ENCODE peak calls at places on chromosomes 7 and 10, in five cellular contexts. X is naive thymus-derived CD4-positive, alpha-beta T cell; G is mesendoderm; O is cardiac muscle cell; F is psoas muscle. L is an unnamed sample.

GRCh38 chr7:16526742-16527540 is at the start of gene LRRC72:
- DNase-seq in X (no peak), G (no peak), O (no peak), F (no peak), L (no peak)

GRCh38 chr10:7551891-7552731 is 114.7 kb downstream of the ITIH5 start:
- DNase-seq in X (no peak), G (peak), O (no peak), F (no peak), L (no peak)

GRCh38 chr7:55533050-55533728 is 39.1 kb downstream of the VOPP1 start:
- DNase-seq in X (peak), G (no peak), O (no peak), F (no peak), L (peak)

GRCh38 chr10:116620423-116621400 is at the start of gene PNLIPRP2:
- DNase-seq in X (no peak), G (no peak), O (no peak), F (no peak), L (no peak)

GRCh38 chr10:99579971-99580370 is 40.3 kb downstream of the SLC25A28 start:
- DNase-seq in X (no peak), G (no peak), O (no peak), F (no peak), L (no peak)

GRCh38 chr7:89966100-89966499 is 188.2 kb upstream of the STEAP1 start:
- DNase-seq in X (no peak), G (no peak), O (no peak), F (no peak), L (no peak)

GRCh38 chr10:62162261-62162660 is 106.4 kb downstream of the RTKN2 start:
- DNase-seq in X (no peak), G (peak), O (no peak), F (no peak), L (no peak)

GRCh38 chr10:32393942-32394341 is 47.0 kb upstream of the EPC1 start:
- DNase-seq in X (no peak), G (no peak), O (no peak), F (no peak), L (no peak)

GRCh38 chr7:54811925-54812264 is 52.9 kb upstream of the SEC61G start:
- DNase-seq in X (no peak), G (no peak), O (peak), F (no peak), L (no peak)

GRCh38 chr10:116756277-116756676 is 13.9 kb upstream of the HSPA12A start:
- DNase-seq in X (no peak), G (no peak), O (peak), F (no peak), L (no peak)

GRCh38 chr10:12196531-12197211 is 683 bp downstream of the CDC123 start:
- DNase-seq in X (no peak), G (no peak), O (no peak), F (no peak), L (no peak)

GRCh38 chr7:69012149-69012548 is 586.1 kb upstream of the AUTS2 start:
- DNase-seq in X (no peak), G (no peak), O (no peak), F (no peak), L (no peak)

GRCh38 chr10:7412482-7413251 is 1.8 kb upstream of the SFMBT2 start:
- DNase-seq in X (peak), G (peak), O (no peak), F (peak), L (no peak)

GRCh38 chr10:11547111-11547625 is 64.3 kb downstream of the USP6NL start:
- DNase-seq in X (no peak), G (no peak), O (peak), F (no peak), L (no peak)

GRCh38 chr7:727104-727805 is at the start of gene PRKAR1B:
- DNase-seq in X (no peak), G (no peak), O (no peak), F (no peak), L (peak)

GRCh38 chr7:100632951-100633717 is 8.2 kb downstream of the TFR2 start:
- DNase-seq in X (peak), G (peak), O (peak), F (peak), L (no peak)

DNA sequence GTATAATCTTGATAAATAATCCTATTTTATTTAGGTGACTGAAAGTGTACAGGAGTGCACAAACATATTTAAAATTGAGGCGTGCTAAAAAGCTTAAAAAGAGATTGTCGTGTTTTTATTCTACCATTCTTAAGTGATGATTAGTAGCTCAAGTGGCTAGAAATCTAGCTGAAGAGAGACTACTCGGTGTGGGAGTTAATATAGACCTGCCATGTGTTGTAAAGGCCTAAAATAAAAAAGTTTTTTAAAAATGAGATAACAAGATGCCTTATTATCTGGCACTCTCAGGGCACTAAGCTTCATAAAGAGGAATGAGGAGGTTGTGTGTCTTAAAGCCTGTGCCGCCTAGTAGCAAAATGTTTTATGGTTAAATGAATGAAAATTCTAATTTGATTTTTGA is 1.7 kb downstream of the CAPZA2 start:
- DNase-seq in X (no peak), G (no peak), O (no peak), F (no peak), L (no peak)
- H3K4me3 ChIP-seq in X (peak), G (no peak), O (peak), F (peak), L (peak)

GRCh38 chr10:114825513-114826253 is 4.1 kb downstream of the FHIP2A start:
- DNase-seq in X (no peak), G (no peak), O (peak), F (no peak), L (no peak)
- H3K4me3 ChIP-seq in X (no peak), G (no peak), O (no peak), F (peak), L (no peak)

GRCh38 chr7:155454183-155455112 is 3.5 kb upstream of the EN2 start:
- DNase-seq in X (no peak), G (peak), O (no peak), F (no peak), L (no peak)

GRCh38 chr7:155451522-155452239 is 6.2 kb upstream of the EN2 start:
- DNase-seq in X (no peak), G (peak), O (no peak), F (no peak), L (no peak)

GRCh38 chr7:155452505-155453295 is 5.2 kb upstream of the EN2 start:
- DNase-seq in X (no peak), G (no peak), O (no peak), F (no peak), L (no peak)

GRCh38 chr7:155455132-155455693 is 2.7 kb upstream of the EN2 start:
- DNase-seq in X (no peak), G (no peak), O (no peak), F (no peak), L (no peak)

DNA sequence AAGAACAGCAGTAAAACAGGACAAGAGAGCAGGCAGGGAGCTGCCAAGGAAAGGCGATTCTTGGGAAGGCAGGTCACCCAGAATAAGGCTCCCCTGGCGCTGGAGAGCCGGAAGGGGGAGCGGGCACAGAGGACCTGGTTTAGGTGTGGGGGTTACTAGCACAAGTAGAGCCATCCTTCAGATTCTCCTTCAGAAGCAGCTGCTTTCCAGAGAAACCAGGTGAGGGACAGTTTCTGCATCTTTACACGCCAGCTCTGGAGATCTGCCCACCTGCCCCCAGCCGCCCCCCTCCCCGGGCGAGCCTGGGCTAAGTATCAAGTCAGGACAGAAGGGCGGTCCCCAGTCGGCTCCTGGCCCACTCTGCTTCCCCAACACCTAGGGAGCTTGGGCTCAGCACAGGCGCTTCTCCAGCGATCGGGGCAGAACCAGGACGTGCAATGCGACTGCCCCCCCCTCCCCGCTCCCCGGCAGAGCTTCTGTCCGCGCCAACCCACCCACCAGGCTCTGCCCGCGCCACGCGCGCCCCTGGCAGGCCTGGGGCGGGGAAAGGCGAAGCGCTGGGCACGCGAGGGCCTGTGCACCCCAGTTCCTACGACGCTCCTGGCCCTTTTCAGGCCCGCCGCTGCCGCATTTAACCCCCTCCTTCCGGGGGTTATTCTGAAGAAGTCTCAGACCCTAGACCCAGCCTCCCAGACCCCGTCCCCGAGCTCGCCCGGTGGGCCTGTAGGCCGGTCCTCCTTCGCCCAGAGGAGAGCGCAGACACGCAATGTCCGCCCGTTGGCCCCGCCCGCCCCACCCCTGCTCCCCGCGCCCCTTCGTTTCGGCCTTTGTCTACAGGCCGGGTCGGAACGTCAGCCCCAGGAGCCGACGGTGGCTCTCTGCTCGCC is 4.4 kb upstream of the EN2 start:
- DNase-seq in X (no peak), G (no peak), O (no peak), F (no peak), L (no peak)
- H3K4me3 ChIP-seq in X (no peak), G (no peak), O (peak), F (peak), L (no peak)

DNA sequence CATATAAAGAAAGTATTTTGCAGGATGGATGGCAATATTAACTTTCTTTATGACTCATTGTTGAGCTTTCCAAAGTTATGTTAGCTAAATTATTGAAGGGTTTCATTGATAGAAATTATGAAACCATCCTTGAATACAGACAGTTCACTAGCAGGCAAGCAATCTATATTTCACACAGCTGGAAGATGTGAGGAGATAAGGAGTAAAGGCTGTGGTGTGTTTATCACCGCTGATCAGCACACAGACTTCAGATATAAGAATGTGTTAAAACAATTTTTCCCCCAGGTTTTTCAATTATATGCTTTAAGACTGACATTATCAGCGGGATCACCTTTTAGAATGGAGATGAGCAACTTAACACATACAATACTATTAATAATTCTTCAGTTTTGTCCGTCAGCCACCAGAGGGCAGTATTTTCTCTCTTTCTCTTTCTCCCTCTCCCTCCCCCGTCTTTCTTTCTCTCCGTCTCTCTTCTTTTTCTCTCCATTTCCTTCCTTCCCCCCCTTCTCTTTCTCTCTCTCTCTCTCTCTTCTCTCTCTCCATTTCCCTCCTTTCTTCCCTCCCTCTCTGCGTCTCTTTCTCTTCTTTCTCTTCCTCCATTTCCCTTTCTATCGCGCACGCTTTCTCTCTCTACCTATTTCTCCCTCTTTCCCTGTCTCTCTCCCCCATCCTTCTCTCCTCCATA is 62.9 kb upstream of the FAM171A1 start:
- DNase-seq in X (peak), G (peak), O (peak), F (no peak), L (peak)
- H3K4me3 ChIP-seq in X (peak), G (no peak), O (peak), F (peak), L (no peak)

DNA sequence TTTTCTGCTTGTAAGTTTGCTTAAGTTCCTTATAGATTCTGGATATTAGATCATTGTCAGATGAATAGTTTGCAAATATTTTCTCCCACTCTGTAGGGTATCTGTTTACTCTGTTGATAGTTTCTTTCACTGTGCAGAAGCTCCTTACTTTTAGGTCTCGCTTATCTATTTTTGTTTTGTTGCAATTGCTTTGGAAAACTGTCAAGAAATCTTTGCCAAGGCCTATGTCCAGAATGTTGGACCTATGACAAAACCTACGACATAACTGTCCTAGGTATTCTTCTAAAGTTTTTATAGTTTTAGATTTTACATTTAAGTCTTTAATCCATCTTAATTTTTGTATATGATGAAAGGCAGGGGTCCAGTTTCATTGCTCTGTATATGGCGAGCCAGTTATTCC is 27.4 kb downstream of the COA1 start:
- DNase-seq in X (no peak), G (no peak), O (no peak), F (no peak), L (no peak)
- H3K4me3 ChIP-seq in X (no peak), G (no peak), O (no peak), F (no peak), L (no peak)

GRCh38 chr10:133237241-133238065 is at the start of gene VENTX:
- DNase-seq in X (no peak), G (peak), O (no peak), F (no peak), L (no peak)

GRCh38 chr10:133236411-133237240 is 1.0 kb upstream of the VENTX start:
- DNase-seq in X (no peak), G (no peak), O (no peak), F (no peak), L (no peak)

GRCh38 chr10:133235891-133236321 is 1.7 kb upstream of the VENTX start:
- DNase-seq in X (no peak), G (no peak), O (no peak), F (no peak), L (no peak)

GRCh38 chr10:133238066-133238804 is 580 bp downstream of the VENTX start:
- DNase-seq in X (no peak), G (no peak), O (no peak), F (no peak), L (no peak)

DNA sequence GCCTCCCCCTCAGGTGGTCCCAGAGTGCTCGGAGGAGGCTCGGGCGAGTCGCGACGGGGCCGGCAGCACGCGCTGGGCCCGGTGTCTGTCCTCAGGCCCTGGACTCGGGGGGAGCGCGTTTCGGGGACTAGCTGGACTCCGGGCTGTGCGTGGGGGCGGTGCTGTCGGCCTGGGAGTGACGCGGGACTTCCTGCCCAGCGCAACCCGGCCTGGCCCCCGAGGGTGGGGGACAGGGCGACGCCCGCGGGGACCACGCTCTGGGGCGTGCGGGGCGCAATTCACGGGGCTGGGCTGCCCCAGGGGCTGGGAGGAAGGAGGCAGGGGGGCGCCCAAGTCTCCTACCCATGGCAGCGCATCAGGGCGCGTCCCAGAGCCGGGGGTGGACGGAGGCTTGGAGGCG is 2.4 kb upstream of the VENTX start:
- DNase-seq in X (no peak), G (no peak), O (no peak), F (no peak), L (no peak)
- H3K4me3 ChIP-seq in X (no peak), G (no peak), O (no peak), F (peak), L (no peak)

GRCh38 chr10:60652628-60653027 is 125.7 kb upstream of the CDK1 start:
- DNase-seq in X (no peak), G (no peak), O (no peak), F (no peak), L (no peak)
- H3K4me3 ChIP-seq in X (no peak), G (no peak), O (no peak), F (no peak), L (no peak)

DNA sequence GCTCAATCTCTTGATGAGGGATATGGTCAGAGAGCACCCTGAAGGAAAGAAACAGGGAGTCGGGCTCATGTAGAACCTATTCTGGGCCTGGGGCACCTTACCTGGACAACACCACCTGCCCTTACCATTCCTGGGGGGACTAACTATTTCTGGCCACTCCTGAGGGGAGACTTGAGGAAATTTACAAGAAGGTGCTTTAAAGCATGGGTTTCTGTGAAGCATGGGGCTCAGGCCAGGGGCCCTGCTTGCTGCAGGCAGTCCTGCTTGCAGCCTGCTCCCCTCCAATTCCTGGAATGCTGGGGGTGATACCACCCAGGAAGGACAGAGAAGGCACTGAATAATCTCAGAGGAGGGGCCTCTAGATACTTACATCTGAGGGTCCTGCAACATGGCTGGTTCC is 44.9 kb downstream of the SH2D4B start:
- DNase-seq in X (no peak), G (no peak), O (no peak), F (no peak), L (no peak)
- H3K4me3 ChIP-seq in X (no peak), G (no peak), O (no peak), F (no peak), L (no peak)